ENCODE peak calls at places on chromosomes 5 and 9, in five cellular contexts. X is H9, G is WTC11, M is T-helper 1 cell, N is brain microvascular endothelial cell. D is an unnamed sample.

GRCh38 chr5:22431406-22431805 is 421.7 kb downstream of the CDH12 start:
- DNase-seq in X (no peak), G (no peak), M (no peak), N (no peak), D (no peak)

GRCh38 chr9:37986001-37986400 is 82.1 kb upstream of the SLC25A51 start:
- DNase-seq in X (no peak), G (no peak), M (no peak), N (no peak), D (no peak)

GRCh38 chr5:42854795-42855194 is 43.1 kb upstream of the SELENOP start:
- DNase-seq in X (no peak), G (no peak), M (no peak), N (no peak), D (no peak)

GRCh38 chr5:31130682-31131081 is 62.8 kb upstream of the CDH6 start:
- DNase-seq in X (no peak), G (no peak), M (no peak), N (no peak), D (no peak)

GRCh38 chr9:4292781-4293180 is 7.1 kb downstream of the GLIS3 start:
- DNase-seq in X (no peak), G (no peak), M (no peak), N (no peak), D (no peak)

GRCh38 chr5:174459832-174460448 is 264.4 kb upstream of the MSX2 start:
- DNase-seq in X (no peak), G (no peak), M (no peak), N (no peak), D (no peak)

GRCh38 chr5:194603-195209 is 3.4 kb downstream of the LRRC14B start:
- DNase-seq in X (no peak), G (no peak), M (no peak), N (no peak), D (no peak)

GRCh38 chr9:16867571-16868311 is 2.7 kb downstream of the BNC2 start:
- DNase-seq in X (no peak), G (no peak), M (no peak), N (peak; percentile 84), D (no peak)

GRCh38 chr9:131641618-131642495 is 96.5 kb downstream of the PRRT1B start:
- DNase-seq in X (no peak), G (no peak), M (no peak), N (peak; percentile 38), D (no peak)

GRCh38 chr5:141412853-141413539 is at the start of gene PCDHGA10:
- DNase-seq in X (peak; percentile 73), G (peak; percentile 78), M (peak; percentile 56), N (peak; percentile 66), D (no peak)

GRCh38 chr5:82106207-82106606 is 134.4 kb downstream of the ATG10 start:
- DNase-seq in X (no peak), G (no peak), M (no peak), N (no peak), D (no peak)

GRCh38 chr9:132556701-132557100 is 25.7 kb upstream of the BARHL1 start:
- DNase-seq in X (no peak), G (no peak), M (no peak), N (no peak), D (no peak)

GRCh38 chr9:138105561-138106505 is 228.3 kb downstream of the CACNA1B start:
- DNase-seq in X (peak; percentile 12), G (no peak), M (no peak), N (no peak), D (no peak)

GRCh38 chr5:169534311-169534880 is 49.2 kb upstream of the SPDL1 start:
- DNase-seq in X (no peak), G (no peak), M (no peak), N (no peak), D (no peak)

GRCh38 chr9:127084071-127085039 is 38.1 kb downstream of the ANGPTL2 start:
- DNase-seq in X (no peak), G (no peak), M (no peak), N (no peak), D (no peak)

GRCh38 chr9:112059145-112059979 is 115.7 kb downstream of the SUSD1 start:
- DNase-seq in X (no peak), G (no peak), M (no peak), N (peak; percentile 94), D (no peak)

GRCh38 chr9:20477940-20478620 is 144.2 kb downstream of the MLLT3 start:
- DNase-seq in X (no peak), G (no peak), M (peak; percentile 4), N (peak; percentile 28), D (no peak)

GRCh38 chr9:132404228-132404881 is 2.3 kb downstream of the TTF1 start:
- DNase-seq in X (no peak), G (no peak), M (peak; percentile 70), N (no peak), D (no peak)

GRCh38 chr5:32090026-32090754 is 83.9 kb downstream of the GOLPH3 start:
- DNase-seq in X (no peak), G (no peak), M (no peak), N (no peak), D (no peak)

GRCh38 chr5:52799358-52799982 is 11.8 kb downstream of the ITGA1 start:
- DNase-seq in X (peak; percentile 66), G (peak; percentile 50), M (no peak), N (peak; percentile 94), D (peak; percentile 39)

GRCh38 chr5:139619861-139620260 is 28.3 kb upstream of the CXXC5 start:
- DNase-seq in X (no peak), G (no peak), M (no peak), N (no peak), D (no peak)

GRCh38 chr5:163565931-163566608 is 60.7 kb downstream of the MAT2B start:
- DNase-seq in X (peak; percentile 61), G (peak; percentile 74), M (peak; percentile 11), N (peak; percentile 1), D (peak; percentile 18)

GRCh38 chr5:158654415-158654814 is 445.3 kb downstream of the EBF1 start:
- DNase-seq in X (no peak), G (no peak), M (no peak), N (no peak), D (no peak)

GRCh38 chr9:15722888-15723287 is 170.0 kb downstream of the CCDC171 start:
- DNase-seq in X (peak; percentile 29), G (no peak), M (no peak), N (peak; percentile 48), D (no peak)

GRCh38 chr9:101354143-101354764 is 30.6 kb downstream of the BAAT start:
- DNase-seq in X (no peak), G (no peak), M (no peak), N (no peak), D (no peak)

GRCh38 chr5:126433708-126434107 is 10.5 kb downstream of the GRAMD2B start:
- DNase-seq in X (no peak), G (no peak), M (no peak), N (no peak), D (no peak)

GRCh38 chr9:22097712-22098111 is 88.6 kb upstream of the CDKN2B start:
- DNase-seq in X (no peak), G (no peak), M (peak; percentile 59), N (peak; percentile 73), D (no peak)

GRCh38 chr5:53407373-53407772 is 73.1 kb upstream of the FST start:
- DNase-seq in X (no peak), G (no peak), M (no peak), N (peak; percentile 83), D (no peak)

GRCh38 chr5:40717281-40717680 is 37.6 kb downstream of the PTGER4 start:
- DNase-seq in X (no peak), G (no peak), M (no peak), N (no peak), D (no peak)

D was measured in iPS DF 6.9.